ENCODE peak calls at places on chromosomes 2 and 18, in eight cellular contexts. E is CD8-positive, alpha-beta memory T cell; P is stimulated activated CD8-positive, alpha-beta memory T cell treated with anti-CD3 and anti-CD28 coated beads, Interleukin-4, amount 100 ng/mL, for 4 hours; X is OCI-LY7; J is neuronal stem cell; U is stimulated activated CD4-positive, alpha-beta T cell treated with anti-CD3 and anti-CD28 coated beads, TNF-alpha, amount 100 ng/mL, for 4 hours; W is A549; L is GM13976. K is an unnamed sample.

GRCh38 chr2:163407296-163407695 is 328.5 kb downstream of the FIGN start:
- DNase-seq in W (no peak), E (no peak), X (no peak), J (no peak), L (no peak), U (no peak), P (no peak), K (no peak)

GRCh38 chr2:182894174-182894573 is 27.7 kb upstream of the FRZB start:
- DNase-seq in J (no peak), P (no peak), E (no peak), L (no peak), X (no peak), U (no peak), W (no peak), K (no peak)

GRCh38 chr2:221546505-221547225 is 25.4 kb downstream of the EPHA4 start:
- DNase-seq in L (no peak), J (no peak), P (no peak), X (no peak), E (no peak), W (no peak), U (no peak), K (no peak)

GRCh38 chr2:68749345-68749744 is 14.7 kb downstream of the ARHGAP25 start:
- DNase-seq in W (no peak), J (no peak), L (no peak), E (no peak), U (no peak), X (no peak), P (no peak), K (no peak)

GRCh38 chr2:9613291-9613690 is 17.5 kb downstream of the YWHAQ start:
- DNase-seq in L (no peak), J (no peak), W (no peak), P (no peak), X (no peak), E (no peak), U (no peak), K (no peak)

GRCh38 chr18:74116628-74117554 is 30.7 kb downstream of the FBXO15 start:
- DNase-seq in E (no peak), L (no peak), U (no peak), X (peak), P (no peak), W (no peak), J (no peak), K (peak)

GRCh38 chr2:156151351-156151750 is 181.2 kb downstream of the NR4A2 start:
- DNase-seq in E (no peak), J (no peak), L (no peak), X (no peak), W (no peak), U (no peak), P (no peak), K (no peak)

GRCh38 chr2:74975016-74975415 is 16.6 kb downstream of the POLE4 start:
- DNase-seq in W (no peak), U (no peak), E (no peak), X (no peak), J (no peak), L (no peak), P (no peak), K (no peak)

GRCh38 chr2:8611246-8611645 is 70.6 kb upstream of the ID2 start:
- DNase-seq in W (no peak), E (no peak), J (no peak), L (no peak), X (no peak), P (no peak), U (no peak), K (no peak)

GRCh38 chr2:626491-627339 is 50.5 kb downstream of the TMEM18 start:
- DNase-seq in W (no peak), E (no peak), U (no peak), P (no peak), L (no peak), J (no peak), X (no peak), K (no peak)

GRCh38 chr2:218895758-218896500 is 15.3 kb downstream of the WNT10A start:
- DNase-seq in P (no peak), W (no peak), U (no peak), X (no peak), L (peak), J (no peak), E (no peak), K (peak)

GRCh38 chr18:49588971-49589370 is 27.1 kb downstream of the LIPG start:
- DNase-seq in X (no peak), L (no peak), J (no peak), W (no peak), U (no peak), E (no peak), P (no peak), K (no peak)

GRCh38 chr2:9004338-9005204 is 1.1 kb upstream of the MBOAT2 start:
- DNase-seq in U (no peak), L (no peak), X (peak), W (peak), J (no peak), P (peak), E (no peak), K (peak)

GRCh38 chr18:32777049-32777448 is 4.2 kb upstream of the KLHL14 start:
- DNase-seq in L (no peak), E (no peak), J (no peak), P (no peak), X (no peak), U (no peak), W (no peak), K (no peak)

GRCh38 chr18:7830468-7830867 is 263.4 kb downstream of the PTPRM start:
- DNase-seq in W (no peak), P (no peak), U (no peak), L (no peak), X (peak), J (no peak), E (no peak), K (peak)

GRCh38 chr18:78605255-78605654 is 374.4 kb upstream of the SALL3 start:
- DNase-seq in U (no peak), J (no peak), X (no peak), P (no peak), L (no peak), W (no peak), E (no peak), K (no peak)

GRCh38 chr2:195535911-195536522 is 121.0 kb upstream of the SLC39A10 start:
- DNase-seq in U (peak), P (peak), W (no peak), J (no peak), X (peak), E (peak), L (peak), K (no peak)

GRCh38 chr2:206707164-206707701 is 11.0 kb downstream of the DYTN start:
- DNase-seq in E (no peak), J (no peak), X (no peak), L (no peak), P (no peak), U (no peak), W (no peak), K (no peak)

GRCh38 chr2:160224507-160224906 is 24.4 kb upstream of the ITGB6 start:
- DNase-seq in E (no peak), J (no peak), X (no peak), L (no peak), W (no peak), P (no peak), U (no peak), K (no peak)

GRCh38 chr18:6039055-6039454 is 143.7 kb upstream of the TMEM200C start:
- DNase-seq in P (no peak), X (no peak), J (no peak), E (no peak), L (no peak), W (no peak), U (no peak), K (no peak)

GRCh38 chr2:120846406-120847095 is 110.9 kb downstream of the GLI2 start:
- DNase-seq in U (no peak), W (no peak), X (no peak), P (no peak), L (no peak), E (no peak), J (no peak), K (no peak)

GRCh38 chr2:20496069-20496468 is 49.2 kb downstream of the RHOB start:
- DNase-seq in W (peak), P (no peak), X (no peak), J (no peak), E (no peak), U (no peak), L (no peak), K (peak)

GRCh38 chr2:185066128-185066527 is 467.8 kb downstream of the ZNF804A start:
- DNase-seq in E (no peak), L (no peak), U (no peak), W (no peak), X (no peak), J (no peak), P (no peak), K (no peak)

GRCh38 chr2:240624011-240624949 is 1.0 kb upstream of the GPR35 start:
- DNase-seq in P (no peak), U (no peak), J (no peak), W (no peak), L (no peak), E (peak), X (no peak), K (no peak)

GRCh38 chr2:19802088-19802806 is 99.5 kb downstream of the TTC32 start:
- DNase-seq in J (no peak), X (no peak), W (no peak), P (no peak), E (no peak), U (no peak), L (no peak), K (peak)

GRCh38 chr2:20593072-20594034 is 57.5 kb downstream of the HS1BP3 start:
- DNase-seq in L (no peak), U (no peak), J (no peak), X (no peak), W (peak), E (no peak), P (no peak), K (peak)

GRCh38 chr18:3354506-3354905 is 92.6 kb downstream of the MYL12B start:
- DNase-seq in E (no peak), L (no peak), U (no peak), P (no peak), J (no peak), X (no peak), W (no peak), K (no peak)

GRCh38 chr2:46480562-46480961 is 1.2 kb downstream of the TMEM247 start:
- DNase-seq in E (no peak), X (no peak), U (no peak), W (no peak), P (no peak), J (no peak), L (no peak), K (no peak)

GRCh38 chr2:177343773-177344172 is 48.8 kb upstream of the AGPS start:
- DNase-seq in P (no peak), L (no peak), U (no peak), X (no peak), J (no peak), W (no peak), E (no peak), K (no peak)